ENCODE peak calls at places on chromosomes 4 and X, in four cellular contexts. E is HCT116, T is MM.1S, O is fibroblast of lung. S is an unnamed sample.

GRCh38 chrX:96314974-96315373 is 369.7 kb upstream of the DIAPH2 start:
- DNase-seq in T (no peak), E (no peak), O (peak; percentile 30), S (no peak)

GRCh38 chrX:134622056-134622812 is 36.0 kb downstream of the PLAC1 start:
- DNase-seq in O (peak; percentile 86), T (peak; percentile 93), E (peak; percentile 23), S (peak; percentile 54)

GRCh38 chr4:57633212-57633859 is 523.2 kb upstream of the IGFBP7 start:
- DNase-seq in T (no peak), E (no peak), O (no peak), S (no peak)

GRCh38 chrX:8755116-8755515 is 23.2 kb upstream of the ANOS1 start:
- DNase-seq in O (no peak), E (no peak), T (no peak), S (peak; percentile 70)

GRCh38 chr4:127251423-127251822 is 381.3 kb upstream of the INTU start:
- DNase-seq in E (no peak), T (peak; percentile 13), O (peak; percentile 36), S (no peak)

GRCh38 chrX:121642415-121642814 is 595.0 kb downstream of the GLUD2 start:
- DNase-seq in E (no peak), O (no peak), T (no peak), S (no peak)

GRCh38 chrX:39894626-39895025 is 203.1 kb downstream of the BCOR start:
- DNase-seq in E (no peak), O (no peak), T (no peak), S (no peak)

GRCh38 chr4:21512351-21512750 is 436.2 kb downstream of the KCNIP4 start:
- DNase-seq in T (peak; percentile 56), O (peak; percentile 69), E (peak; percentile 4), S (no peak)

GRCh38 chr4:3341760-3342159 is 48.9 kb downstream of the RGS12 start:
- DNase-seq in O (no peak), E (no peak), T (no peak), S (no peak)

GRCh38 chr4:25667931-25668557 is 12.4 kb downstream of the SLC34A2 start:
- DNase-seq in E (peak; percentile 15), O (no peak), T (no peak), S (peak; percentile 83)

GRCh38 chrX:105820247-105820646 is 2.1 kb upstream of the NRK start:
- DNase-seq in E (no peak), O (no peak), T (no peak), S (peak; percentile 55)

GRCh38 chr4:108762559-108763225 is at the start of gene ETNPPL:
- DNase-seq in T (peak; percentile 47), E (no peak), O (peak; percentile 0), S (peak; percentile 91)

GRCh38 chr4:54155936-54156335 is 56.0 kb downstream of the GSX2 start:
- DNase-seq in T (no peak), E (no peak), O (no peak), S (no peak)

GRCh38 chr4:3239998-3240920 is 8.7 kb upstream of the MSANTD1 start:
- DNase-seq in E (no peak), O (no peak), T (no peak), S (no peak)

GRCh38 chrX:48794993-48795501 is 6.8 kb upstream of the HDAC6 start:
- DNase-seq in E (no peak), O (peak; percentile 56), T (no peak), S (no peak)

GRCh38 chr4:165502919-165503907 is 124.4 kb downstream of the CPE start:
- DNase-seq in E (peak; percentile 4), T (no peak), O (peak; percentile 57), S (no peak)

GRCh38 chr4:68011684-68012083 is 48.4 kb upstream of the TMPRSS11A start:
- DNase-seq in E (no peak), T (peak; percentile 82), O (no peak), S (no peak)

GRCh38 chr4:95007998-95008397 is 250.2 kb downstream of the BMPR1B start:
- DNase-seq in E (no peak), O (no peak), T (no peak), S (no peak)

GRCh38 chrX:13092455-13092941 is 48.1 kb upstream of the FAM9C start:
- DNase-seq in T (no peak), E (no peak), O (no peak), S (no peak)

GRCh38 chr4:99504804-99505502 is 5.9 kb upstream of the C4orf17 start:
- DNase-seq in T (no peak), O (no peak), E (no peak), S (no peak)

GRCh38 chr4:186190456-186191265 is 706 bp upstream of the CYP4V2 start:
- DNase-seq in E (no peak), O (peak; percentile 31), T (peak; percentile 73), S (no peak)

GRCh38 chrX:11702420-11702819 is 36.7 kb upstream of the ARHGAP6 start:
- DNase-seq in O (no peak), E (no peak), T (no peak), S (no peak)

GRCh38 chr4:14434483-14434882 is 567.8 kb upstream of the CPEB2 start:
- DNase-seq in E (no peak), T (no peak), O (no peak), S (no peak)

GRCh38 chrX:31139966-31140365 is 68.1 kb upstream of the FTHL17 start:
- DNase-seq in T (no peak), O (no peak), E (no peak), S (no peak)

GRCh38 chr4:1033840-1034551 is 22.6 kb downstream of the FGFRL1 start:
- DNase-seq in E (no peak), O (peak; percentile 83), T (no peak), S (peak; percentile 53)

DNA sequence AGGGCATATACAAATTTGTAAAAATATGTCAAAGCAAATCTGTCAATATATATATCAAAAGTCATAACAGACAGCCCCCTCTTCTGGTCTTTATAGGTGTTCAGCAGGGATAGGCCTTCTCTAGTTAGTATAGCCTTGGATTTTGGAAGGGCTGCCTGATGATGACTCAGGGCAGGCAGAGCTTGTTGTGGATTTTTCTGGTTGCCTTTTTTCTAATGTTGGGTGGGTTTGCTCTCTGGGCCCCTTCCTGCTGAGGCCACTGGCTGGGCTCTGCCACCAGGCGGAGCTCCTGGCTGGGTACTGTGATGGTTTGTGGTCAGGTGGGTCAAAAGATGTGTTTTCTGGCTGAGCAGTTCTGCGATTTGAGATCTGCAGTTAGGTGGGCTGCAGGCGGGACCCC is 294.2 kb downstream of the GRIA2 start:
- DNase-seq in T (no peak), O (no peak), E (no peak), S (peak; percentile 88)
- TF ChIP-seq CTCF in T (peak; percentile 27), O (no peak), E (peak; percentile 49), S (peak; percentile 91)

DNA sequence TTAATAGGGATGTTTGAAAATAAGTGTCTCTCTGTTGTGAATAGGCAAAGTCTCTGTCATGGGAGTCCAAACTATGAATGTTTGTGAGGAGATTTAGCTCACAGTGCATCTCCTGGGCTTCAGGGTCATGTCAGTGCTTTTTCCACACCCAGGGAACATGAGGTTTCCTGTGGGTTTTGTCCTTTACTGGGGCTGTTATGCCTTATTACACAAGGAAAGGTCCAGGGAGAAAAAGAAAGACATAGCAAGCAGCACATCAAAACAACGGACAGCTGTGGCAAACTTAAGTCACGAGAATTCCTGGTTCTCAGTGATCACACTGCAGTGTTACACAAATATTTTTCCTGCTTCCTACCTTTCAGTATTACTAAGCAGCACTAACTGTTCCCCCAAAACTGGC is 99.4 kb downstream of the MBNL3 start:
- DNase-seq in E (no peak), T (no peak), O (no peak), S (no peak)
- H3K9ac ChIP-seq in E (no peak overlapping the region), T (no peak overlapping the region), O (no peak overlapping the region), S (no peak overlapping the region)

DNA sequence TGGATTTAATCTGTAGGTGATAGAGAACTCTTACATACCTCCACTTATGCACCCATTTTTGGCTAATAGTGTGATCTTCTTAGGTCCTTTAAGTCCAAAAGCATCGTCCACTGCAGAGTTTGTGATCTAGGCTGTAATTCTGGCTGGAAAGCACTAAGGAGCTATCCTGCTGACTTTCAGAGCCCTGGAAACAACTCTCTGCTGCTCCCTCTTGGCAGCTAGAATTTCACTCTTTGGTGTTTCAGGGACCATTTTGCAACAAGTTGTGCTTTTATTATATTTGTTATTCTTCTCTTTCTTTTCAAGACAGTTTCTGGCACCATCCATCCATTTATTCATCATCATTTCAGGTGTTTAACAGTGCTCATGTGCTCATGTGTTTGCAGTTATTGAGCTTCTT is 130.0 kb downstream of the RBM46 start:
- DNase-seq in O (no peak), T (no peak), E (no peak), S (peak; percentile 56)
- TF ChIP-seq CTCF in O (no peak), T (no peak), E (no peak), S (peak; percentile 74)

GRCh38 chr4:184262901-184263300 is 45.2 kb upstream of the ENPP6 start:
- DNase-seq in O (no peak), E (no peak), T (no peak), S (no peak)
- H3K9ac ChIP-seq in O (no peak overlapping the region), E (no peak overlapping the region), T (no peak overlapping the region), S (no peak overlapping the region)

GRCh38 chrX:138748480-138748879 is 37.0 kb upstream of the FGF13 start:
- DNase-seq in O (peak; percentile 15), T (peak; percentile 32), E (no peak), S (no peak)
- TF ChIP-seq CTCF in O (no peak), T (peak; percentile 56), E (no peak), S (peak; percentile 88)

S was measured in endodermal cell.